ENCODE peak calls at places on chromosomes 16 and 17, in nine cellular contexts. J is HCT116, V is Caco-2, M is SJCRH30, K is adrenal gland, Z is heart right ventricle, Q is heart left ventricle, H is cardiac muscle cell, U is lower lobe of right lung. I is an unnamed sample.
A peak's percentile ranks its signal among the peaks of the same experiment; 100 is the strongest.

GRCh38 chr17:50060951-50061712 is 5.2 kb downstream of the ITGA3 start:
- DNase-seq in U (peak; percentile 91), Q (peak; percentile 87), J (no peak), Z (peak; percentile 91), K (peak; percentile 86), M (no peak), H (peak; percentile 83), V (no peak), I (no peak)

GRCh38 chr16:19393226-19394074 is 24.2 kb upstream of the TMC5 start:
- DNase-seq in Q (no peak), J (peak; percentile 89), V (peak; percentile 27), M (no peak), K (no peak), H (peak; percentile 55), Z (no peak), U (no peak), I (peak; percentile 70)

GRCh38 chr17:57603978-57604377 is 141.1 kb downstream of the CCDC182 start:
- DNase-seq in K (no peak), U (peak; percentile 72), H (no peak), M (no peak), V (no peak), Q (no peak), Z (no peak), J (no peak), I (no peak)

GRCh38 chr17:60863892-60864673 is 186.4 kb downstream of the BCAS3 start:
- DNase-seq in H (peak; percentile 48), J (no peak), Q (no peak), Z (no peak), M (no peak), U (no peak), V (no peak), K (no peak), I (no peak)

GRCh38 chr16:84141143-84141670 is 3.8 kb downstream of the HSDL1 start:
- DNase-seq in H (no peak), V (peak; percentile 68), Q (no peak), J (peak; percentile 34), U (no peak), Z (no peak), M (no peak), K (no peak), I (no peak)

GRCh38 chr17:78923660-78924453 is 1.3 kb downstream of the TIMP2 start:
- DNase-seq in Q (peak; percentile 76), M (no peak), U (peak; percentile 94), J (peak; percentile 69), K (peak; percentile 55), V (peak; percentile 85), H (no peak), Z (peak; percentile 47), I (no peak)

GRCh38 chr17:76326306-76326705 is 18.2 kb upstream of the QRICH2 start:
- DNase-seq in V (no peak), U (no peak), M (no peak), J (no peak), K (no peak), H (no peak), Z (no peak), Q (no peak), I (no peak)

GRCh38 chr17:17713839-17714238 is 32.6 kb downstream of the RAI1 start:
- DNase-seq in Q (no peak), M (no peak), H (peak; percentile 56), Z (peak; percentile 65), U (peak; percentile 66), K (peak; percentile 80), V (no peak), J (no peak), I (no peak)

GRCh38 chr17:79213305-79213704 is 138.7 kb downstream of the ENGASE start:
- DNase-seq in K (no peak), M (no peak), U (no peak), H (no peak), J (no peak), Z (no peak), Q (no peak), V (no peak), I (no peak)

GRCh38 chr16:52976539-52977167 is 76.0 kb downstream of the CHD9NB start:
- DNase-seq in Z (peak; percentile 4), V (peak; percentile 37), J (peak; percentile 7), M (peak; percentile 38), H (peak; percentile 51), Q (no peak), U (no peak), K (no peak), I (no peak)

GRCh38 chr17:69367298-69367697 is 40.4 kb upstream of the ABCA5 start:
- DNase-seq in K (no peak), Q (no peak), Z (no peak), H (peak; percentile 25), M (no peak), J (no peak), U (no peak), V (no peak), I (no peak)

GRCh38 chr17:72735602-72736001 is 356.9 kb downstream of the SLC39A11 start:
- DNase-seq in Z (no peak), H (no peak), M (no peak), U (no peak), K (no peak), J (no peak), Q (no peak), V (no peak), I (no peak)

DNA sequence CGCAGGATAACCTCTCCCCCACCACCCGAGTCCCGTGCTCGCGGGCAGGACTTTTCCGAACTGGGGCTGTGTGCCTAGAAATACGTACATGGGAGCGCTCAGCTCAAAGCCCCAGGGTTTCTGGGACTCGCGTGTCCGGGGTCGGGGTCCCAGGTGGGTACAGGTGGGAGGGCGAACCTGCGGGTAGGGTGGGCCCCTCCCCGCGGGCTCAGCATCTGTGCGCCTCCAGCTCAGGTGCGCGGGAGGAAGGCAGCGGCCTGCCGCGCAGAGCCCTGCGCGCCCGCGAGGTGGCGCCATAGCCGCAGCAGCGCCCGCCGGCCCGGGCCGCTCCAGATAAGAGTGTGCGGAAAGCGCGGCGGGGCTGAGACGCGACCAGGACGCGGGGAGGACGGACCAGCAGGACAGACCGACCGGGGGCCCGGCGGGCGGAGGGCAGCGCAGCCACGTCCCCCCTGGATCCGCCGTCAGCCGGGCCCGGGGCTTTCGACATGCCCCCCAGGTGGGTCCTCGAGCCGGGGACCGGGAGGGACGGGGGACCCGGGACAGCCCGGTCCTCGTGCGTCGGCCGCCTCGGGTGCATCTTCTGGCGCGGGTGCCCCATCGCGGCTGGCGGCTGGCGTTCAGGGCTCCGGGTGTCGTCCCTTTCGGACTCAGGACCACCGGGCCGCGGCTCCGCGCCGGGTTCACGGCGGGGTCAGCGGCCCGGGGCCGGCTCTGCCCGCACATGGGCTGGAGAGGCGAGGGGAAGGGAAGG is at the start of gene HIC1:
- DNase-seq in V (peak; percentile 88), Q (peak; percentile 92), K (peak; percentile 76), M (no peak), H (peak; percentile 84), Z (peak; percentile 79), U (peak; percentile 87), J (no peak), I (no peak)
- H3K27me3 ChIP-seq in V (no peaks in the 10 kb centered on the region), Q (peaks cover 35% of the 10 kb centered on the region), K (no peaks in the 10 kb centered on the region), M (no peaks in the 10 kb centered on the region), H (peaks cover 93% of the 10 kb centered on the region), Z (no peaks in the 10 kb centered on the region), U (peaks cover 43% of the 10 kb centered on the region), J (no peaks in the 10 kb centered on the region), I (peaks cover 37% of the 10 kb centered on the region)

GRCh38 chr16:77277141-77277540 is 77.9 kb downstream of the SYCE1L start:
- DNase-seq in H (no peak), K (no peak), J (no peak), M (peak; percentile 4), Q (no peak), Z (no peak), U (no peak), V (no peak), I (no peak)

GRCh38 chr16:77277571-77277970 is 78.4 kb downstream of the SYCE1L start:
- DNase-seq in H (no peak), J (no peak), Z (no peak), M (no peak), Q (no peak), K (no peak), V (no peak), U (no peak), I (no peak)

GRCh38 chr16:77271532-77272426 is 72.6 kb downstream of the SYCE1L start:
- DNase-seq in V (peak; percentile 18), U (no peak), Z (no peak), H (no peak), J (no peak), Q (no peak), K (no peak), M (no peak), I (no peak)

GRCh38 chr16:77273815-77274214 is 74.6 kb downstream of the SYCE1L start:
- DNase-seq in V (no peak), J (no peak), U (no peak), Z (no peak), Q (no peak), K (no peak), H (peak; percentile 44), M (no peak), I (peak; percentile 54)

DNA sequence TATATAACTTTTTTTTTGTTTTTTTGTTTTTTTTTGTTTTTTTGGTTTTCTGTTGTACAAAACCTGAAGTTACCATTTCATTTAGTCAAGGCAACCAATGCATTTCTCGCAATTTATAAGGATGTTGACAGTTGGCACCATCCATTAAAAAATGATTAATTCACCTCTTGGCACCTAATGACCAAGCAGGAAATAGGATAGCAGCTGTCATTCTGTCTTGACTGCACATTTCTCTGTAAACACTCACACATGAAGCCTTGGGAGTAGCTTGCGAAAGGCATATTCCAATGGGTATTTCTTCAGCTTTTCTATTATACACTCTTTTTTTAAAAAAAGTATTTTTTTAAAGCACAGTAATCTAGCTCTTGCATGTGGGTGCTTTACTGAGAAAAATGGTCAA is 77.5 kb downstream of the SYCE1L start:
- DNase-seq in Z (no peak), Q (no peak), V (no peak), M (no peak), H (no peak), J (no peak), K (no peak), U (no peak), I (no peak)
- H3K27me3 ChIP-seq in Z (no peaks in the 10 kb centered on the region), Q (no peaks in the 10 kb centered on the region), V (no peaks in the 10 kb centered on the region), M (no peaks in the 10 kb centered on the region), H (no peaks in the 10 kb centered on the region), J (peaks cover 5% of the 10 kb centered on the region), K (no peaks in the 10 kb centered on the region), U (no peaks in the 10 kb centered on the region), I (no peaks in the 10 kb centered on the region)

GRCh38 chr17:36948717-36949460 is at the start of gene AATF:
- DNase-seq in K (peak; percentile 97), Q (peak; percentile 97), Z (peak; percentile 96), U (peak; percentile 97), V (peak; percentile 99), M (peak; percentile 98), J (peak; percentile 89), H (peak; percentile 97), I (no peak)
- H3K27me3 ChIP-seq in K (peaks cover 38% of the 10 kb centered on the region), Q (peaks cover 41% of the 10 kb centered on the region), Z (peaks cover 13% of the 10 kb centered on the region), U (peaks cover 39% of the 10 kb centered on the region), V (no peaks in the 10 kb centered on the region), M (no peaks in the 10 kb centered on the region), J (no peaks in the 10 kb centered on the region), H (peaks cover 38% of the 10 kb centered on the region), I (peaks cover 2% of the 10 kb centered on the region)

DNA sequence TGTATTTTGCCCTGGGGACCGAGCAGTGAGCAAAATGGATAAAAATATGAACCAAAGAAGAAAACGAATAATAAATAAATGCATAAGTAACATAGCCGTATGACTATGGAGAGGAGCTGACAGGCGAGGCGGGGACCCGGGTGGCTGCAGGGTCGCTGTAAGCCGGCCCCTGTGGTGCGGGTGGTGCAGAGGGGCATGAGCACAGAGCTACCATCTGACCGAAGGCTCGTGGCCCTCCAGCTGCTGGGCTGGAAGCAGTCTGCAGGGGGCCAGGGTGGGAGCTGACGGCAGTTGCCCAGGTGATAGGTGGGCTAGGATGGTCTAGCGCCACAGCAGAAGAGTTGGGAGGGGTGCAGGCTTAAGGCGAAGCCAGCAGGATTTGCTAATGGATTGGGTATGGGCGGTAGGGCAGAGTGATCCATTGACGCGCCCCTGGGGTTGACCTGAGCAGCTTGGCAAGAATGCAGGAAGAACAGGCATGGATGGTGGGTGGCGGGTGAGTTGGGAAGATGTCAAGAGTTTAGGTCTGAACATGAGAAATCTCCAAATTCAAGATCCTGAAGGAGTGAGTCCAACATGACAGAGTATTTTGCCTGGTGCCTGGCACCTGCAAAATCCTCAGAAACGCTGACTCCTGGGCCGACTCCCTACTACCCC is 228.0 kb downstream of the FOXL1 start:
- DNase-seq in H (no peak), Q (no peak), Z (no peak), U (no peak), V (no peak), J (no peak), M (no peak), K (no peak), I (no peak)
- H3K27me3 ChIP-seq in H (no peaks in the 10 kb centered on the region), Q (peaks cover 14% of the 10 kb centered on the region), Z (no peaks in the 10 kb centered on the region), U (peaks cover 50% of the 10 kb centered on the region), V (no peaks in the 10 kb centered on the region), J (peaks cover 93% of the 10 kb centered on the region), M (no peaks in the 10 kb centered on the region), K (peaks cover 39% of the 10 kb centered on the region), I (no peaks in the 10 kb centered on the region)